ENCODE peak calls at places on chromosomes 7 and 10, in four cellular contexts. V is fibroblast of lung, A is adrenal gland, S is PC-9. K is an unnamed sample.
A peak's percentile ranks its signal among the peaks of the same experiment; 100 is the strongest.

GRCh38 chr10:30750971-30751677 is 121.6 kb upstream of the LYZL2 start:
- DNase-seq in S (no peak), A (no peak), V (no peak), K (no peak)

GRCh38 chr10:129085821-129086220 is 381.2 kb upstream of the MGMT start:
- DNase-seq in S (no peak), V (peak; percentile 45), A (no peak), K (no peak)

GRCh38 chr10:13794982-13795381 is 208.2 kb downstream of the PRPF18 start:
- DNase-seq in A (no peak), V (no peak), S (no peak), K (no peak)

GRCh38 chr10:106795619-106796018 is 368.9 kb downstream of the SORCS1 start:
- DNase-seq in S (no peak), V (no peak), A (peak; percentile 24), K (peak; percentile 37)

GRCh38 chr10:106555599-106555998 is 608.9 kb downstream of the SORCS1 start:
- DNase-seq in V (no peak), S (no peak), A (no peak), K (peak; percentile 32)

GRCh38 chr7:133275441-133276105 is 22.7 kb downstream of the EXOC4 start:
- DNase-seq in A (no peak), V (peak; percentile 38), S (no peak), K (no peak)

GRCh38 chr10:11236234-11236633 is 218.6 kb downstream of the CELF2 start:
- DNase-seq in S (no peak), A (no peak), V (no peak), K (no peak)

GRCh38 chr10:3786295-3786981 is 1.4 kb upstream of the KLF6 start:
- DNase-seq in A (peak; percentile 72), S (no peak), V (peak; percentile 62), K (no peak)

GRCh38 chr10:93752761-93753160 is 5.0 kb upstream of the LGI1 start:
- DNase-seq in S (peak; percentile 85), V (peak; percentile 22), A (no peak), K (peak; percentile 74)

GRCh38 chr10:10527861-10528562 is 489.7 kb upstream of the CELF2 start:
- DNase-seq in S (no peak), V (no peak), A (no peak), K (no peak)

GRCh38 chr7:142646274-142646895 is 102.9 kb upstream of the PRSS1 start:
- DNase-seq in V (no peak), S (no peak), A (no peak), K (no peak)

GRCh38 chr7:36084485-36085091 is 68.5 kb upstream of the EEPD1 start:
- DNase-seq in V (peak; percentile 32), S (no peak), A (peak; percentile 37), K (peak; percentile 55)

GRCh38 chr10:59508956-59509355 is 146.6 kb upstream of the FAM13C start:
- DNase-seq in S (no peak), V (no peak), A (no peak), K (peak; percentile 53)

GRCh38 chr10:78634835-78635234 is 433.9 kb upstream of the ZMIZ1 start:
- DNase-seq in V (peak; percentile 11), S (no peak), A (peak; percentile 43), K (no peak)

GRCh38 chr10:48241301-48241700 is 33.2 kb downstream of the FRMPD2 start:
- DNase-seq in V (no peak), A (no peak), S (no peak), K (no peak)

GRCh38 chr7:142906643-142907042 is 21.1 kb upstream of the TRPV6 start:
- DNase-seq in V (no peak), S (no peak), A (no peak), K (no peak)

GRCh38 chr7:41573017-41573416 is 129.9 kb downstream of the INHBA start:
- DNase-seq in A (no peak), V (peak; percentile 16), S (peak; percentile 88), K (peak; percentile 88)

GRCh38 chr10:31678573-31679122 is 250.0 kb downstream of the ARHGAP12 start:
- DNase-seq in A (no peak), V (peak; percentile 29), S (no peak), K (no peak)

GRCh38 chr7:7321681-7322080 is 139.3 kb downstream of the C1GALT1 start:
- DNase-seq in V (no peak), A (peak; percentile 2), S (peak; percentile 57), K (peak; percentile 94)

GRCh38 chr7:55158541-55158940 is 139.7 kb downstream of the EGFR start:
- DNase-seq in S (peak; percentile 67), V (no peak), A (no peak), K (peak; percentile 58)

GRCh38 chr7:155293721-155294642 is 3.7 kb upstream of the INSIG1 start:
- DNase-seq in V (peak; percentile 49), S (no peak), A (peak; percentile 21), K (no peak)

GRCh38 chr10:52956451-52956850 is 183.9 kb upstream of the MBL2 start:
- DNase-seq in S (no peak), A (no peak), V (no peak), K (peak; percentile 100)

GRCh38 chr10:43197834-43198681 is 59.8 kb downstream of the CSGALNACT2 start:
- DNase-seq in V (no peak), A (no peak), S (no peak), K (peak; percentile 49)

GRCh38 chr10:50576245-50576815 is 47.4 kb downstream of the SGMS1 start:
- DNase-seq in S (peak; percentile 73), A (peak; percentile 27), V (peak; percentile 40), K (peak; percentile 80)

GRCh38 chr10:119701861-119702260 is 24.0 kb upstream of the INPP5F start:
- DNase-seq in V (peak; percentile 37), S (no peak), A (no peak), K (peak; percentile 25)

GRCh38 chr7:28362812-28363211 is 49.5 kb upstream of the CREB5 start:
- DNase-seq in S (peak; percentile 26), V (no peak), A (no peak), K (peak; percentile 25)

GRCh38 chr7:157693071-157693520 is 356.3 kb downstream of the DNAJB6 start:
- DNase-seq in V (no peak), A (no peak), S (no peak), K (no peak)

GRCh38 chr10:132590094-132590751 is 52.6 kb downstream of the INPP5A start:
- DNase-seq in V (no peak), A (no peak), S (no peak), K (no peak)

GRCh38 chr10:132589681-132590080 is 52.1 kb downstream of the INPP5A start:
- DNase-seq in S (no peak), A (no peak), V (no peak), K (no peak)

GRCh38 chr10:132590752-132591121 is 53.1 kb downstream of the INPP5A start:
- DNase-seq in S (no peak), V (no peak), A (no peak), K (no peak)

GRCh38 chr10:132588301-132589013 is 50.9 kb downstream of the INPP5A start:
- DNase-seq in A (peak; percentile 56), V (no peak), S (no peak), K (no peak)

DNA sequence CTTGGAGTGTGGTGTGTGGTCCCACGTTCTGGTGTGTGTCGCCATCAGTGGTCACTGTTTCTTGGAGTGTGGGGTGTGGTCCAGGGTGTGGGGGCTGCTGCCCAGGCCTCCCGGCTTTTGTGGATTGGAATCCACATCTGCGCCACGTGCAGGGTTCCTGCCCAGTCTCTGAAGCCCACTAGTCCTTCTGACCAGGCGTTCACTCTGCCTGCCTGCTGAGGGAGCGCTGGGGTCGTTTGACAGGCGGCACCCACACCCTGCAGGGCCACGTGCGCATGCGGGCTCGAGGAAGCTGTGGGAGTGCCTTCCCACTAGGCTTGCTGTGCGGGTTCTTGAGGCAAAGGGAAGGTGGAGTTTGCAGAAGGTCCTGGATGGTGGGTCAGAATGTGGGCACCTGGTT is 51.4 kb downstream of the INPP5A start:
- DNase-seq in A (no peak), S (no peak), V (no peak), K (no peak)
- H3K4me1 ChIP-seq in A (peaks cover 7% of the 10 kb centered on the region), S (peaks cover 26% of the 10 kb centered on the region), V (peaks cover 6% of the 10 kb centered on the region), K (peaks cover 30% of the 10 kb centered on the region)

GRCh38 chr10:112811741-112812551 is 138.1 kb upstream of the TCF7L2 start:
- DNase-seq in S (peak; percentile 98), V (peak; percentile 93), A (peak; percentile 63), K (peak; percentile 96)
- H3K4me1 ChIP-seq in S (peaks cover 68% of the 10 kb centered on the region), V (peaks cover 17% of the 10 kb centered on the region), A (no peaks in the 10 kb centered on the region), K (peaks cover 41% of the 10 kb centered on the region)

DNA sequence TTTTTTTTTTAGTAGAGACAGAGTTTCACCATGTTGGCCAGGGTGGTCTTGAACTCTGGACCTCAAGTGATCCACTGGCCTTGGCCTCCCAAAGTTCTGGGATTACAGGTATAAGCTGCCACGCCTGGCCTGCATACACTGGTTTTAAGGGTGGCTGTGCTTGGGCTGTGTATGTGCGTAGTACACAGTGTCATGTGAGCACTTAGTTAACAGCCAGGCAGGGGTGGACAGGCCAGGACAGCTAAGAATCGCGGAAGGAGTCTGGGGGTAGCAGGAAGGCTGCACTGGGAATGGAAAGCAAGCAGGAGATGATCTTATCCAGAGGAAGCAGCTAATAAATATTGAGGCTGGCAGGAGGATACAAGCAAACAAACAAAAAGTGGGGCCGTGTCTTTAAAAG is 380.0 kb upstream of the GALNT17 start:
- DNase-seq in A (peak; percentile 3), S (no peak), V (no peak), K (no peak)
- H3K4me1 ChIP-seq in A (no peaks in the 10 kb centered on the region), S (no peaks in the 10 kb centered on the region), V (no peaks in the 10 kb centered on the region), K (no peaks in the 10 kb centered on the region)

DNA sequence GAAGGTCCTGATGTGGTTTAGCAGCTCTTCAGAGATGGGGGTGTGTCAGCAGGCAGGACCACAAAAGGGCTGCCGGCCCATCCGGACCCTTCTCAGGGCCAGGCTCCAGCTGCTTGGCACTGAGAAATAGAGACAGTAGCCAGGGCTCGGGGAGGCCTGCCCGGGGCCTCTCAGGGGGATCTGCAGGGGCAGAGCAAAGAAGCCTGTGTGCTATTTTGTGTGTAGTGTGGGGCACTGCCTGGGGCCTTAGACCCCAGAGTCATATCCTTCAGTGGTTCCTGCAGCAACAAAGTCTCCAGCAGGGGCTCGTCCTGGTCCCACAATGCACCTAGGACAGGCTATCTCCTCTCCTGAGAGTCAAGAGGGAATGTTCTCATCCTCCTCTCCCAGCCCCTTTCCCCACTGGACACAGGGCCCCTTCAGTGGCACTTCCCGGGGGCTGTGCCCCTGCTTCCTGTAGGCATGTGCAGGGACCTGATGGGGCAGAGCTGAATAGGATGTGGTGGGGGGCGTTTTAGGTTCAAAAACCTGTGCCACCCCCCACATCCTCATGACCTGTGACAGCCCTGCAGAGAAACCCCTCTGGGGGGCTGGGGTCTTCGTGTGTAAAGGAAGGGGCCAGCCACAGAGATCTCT is 159.5 kb upstream of the RHEB start:
- DNase-seq in V (no peak), S (no peak), A (no peak), K (no peak)
- H3K4me1 ChIP-seq in V (peaks cover 2% of the 10 kb centered on the region), S (peaks cover 22% of the 10 kb centered on the region), A (no peaks in the 10 kb centered on the region), K (no peaks in the 10 kb centered on the region)

GRCh38 chr7:272108-272615 is 17.8 kb upstream of the FOXL3 start:
- DNase-seq in V (no peak), A (no peak), S (no peak), K (no peak)
- H3K4me1 ChIP-seq in V (no peaks in the 10 kb centered on the region), A (no peaks in the 10 kb centered on the region), S (no peaks in the 10 kb centered on the region), K (no peaks in the 10 kb centered on the region)

GRCh38 chr10:23368816-23369640 is 24.4 kb upstream of the C10orf67 start:
- DNase-seq in A (no peak), V (no peak), S (no peak), K (no peak)
- H3K4me1 ChIP-seq in A (no peaks in the 10 kb centered on the region), V (no peaks in the 10 kb centered on the region), S (no peaks in the 10 kb centered on the region), K (no peaks in the 10 kb centered on the region)